ENCODE peak calls at places on chromosomes 1 and 21, in four cellular contexts. R, O, D and W are unnamed samples.

GRCh38 chr1:43933386-43934278 is at the start of gene ARTN:
- DNase-seq in R (no peak), O (peak), D (no peak), W (no peak)

GRCh38 chr1:33612877-33613487 is 140.5 kb downstream of the ZSCAN20 start:
- DNase-seq in R (no peak), O (no peak), D (peak), W (peak)

GRCh38 chr1:77642196-77642595 is 40.3 kb downstream of the ZZZ3 start:
- DNase-seq in R (no peak), O (no peak), D (no peak), W (no peak)

GRCh38 chr1:215181518-215181917 is 99.0 kb downstream of the KCNK2 start:
- DNase-seq in R (no peak), O (no peak), D (no peak), W (no peak)

GRCh38 chr21:36073181-36073580 is 3.4 kb downstream of the CBR1 start:
- DNase-seq in R (no peak), O (no peak), D (no peak), W (no peak)

GRCh38 chr1:93692983-93693591 is 11.4 kb upstream of the BCAR3 start:
- DNase-seq in R (peak), O (no peak), D (no peak), W (no peak)

GRCh38 chr1:206012086-206012859 is 9.1 kb upstream of the RAB7B start:
- DNase-seq in R (peak), O (no peak), D (no peak), W (no peak)

GRCh38 chr1:27403065-27403726 is 10.8 kb downstream of the GPR3 start:
- DNase-seq in R (no peak), O (no peak), D (no peak), W (no peak)

GRCh38 chr1:237411621-237412020 is 369.6 kb downstream of the RYR2 start:
- DNase-seq in R (no peak), O (no peak), D (no peak), W (peak)

GRCh38 chr1:209756608-209757445 is 974 bp downstream of the TRAF3IP3 start:
- DNase-seq in R (no peak), O (no peak), D (no peak), W (no peak)

GRCh38 chr1:161379071-161379470 is 11.4 kb upstream of the CFAP126 start:
- DNase-seq in R (no peak), O (no peak), D (no peak), W (no peak)

GRCh38 chr1:153961421-153961820 is 1.9 kb downstream of the SLC39A1 start:
- DNase-seq in R (no peak), O (no peak), D (no peak), W (no peak)

GRCh38 chr1:243246916-243247315 is 8.2 kb downstream of the CEP170 start:
- DNase-seq in R (no peak), O (no peak), D (no peak), W (no peak)

GRCh38 chr1:67479146-67479891 is 49.1 kb upstream of the SERBP1 start:
- DNase-seq in R (no peak), O (peak), D (peak), W (no peak)

GRCh38 chr1:42692461-42692860 is 10.2 kb downstream of the YBX1 start:
- DNase-seq in R (no peak), O (no peak), D (no peak), W (no peak)

GRCh38 chr1:108560430-108561144 is 687 bp downstream of the EEIG2 start:
- DNase-seq in R (peak), O (peak), D (peak), W (peak)

GRCh38 chr1:9244501-9245229 is 10.1 kb downstream of the H6PD start:
- DNase-seq in R (no peak), O (peak), D (no peak), W (no peak)

GRCh38 chr1:164602480-164603093 is 43.6 kb downstream of the PBX1 start:
- DNase-seq in R (no peak), O (no peak), D (peak), W (peak)

GRCh38 chr1:23562138-23562819 is 3.0 kb upstream of the ID3 start:
- DNase-seq in R (peak), O (peak), D (peak), W (peak)

GRCh38 chr1:230825061-230825803 is 43.1 kb downstream of the C1orf198 start:
- DNase-seq in R (no peak), O (no peak), D (peak), W (peak)

GRCh38 chr1:154735061-154735800 is 127.2 kb upstream of the ADAR start:
- DNase-seq in R (no peak), O (no peak), D (no peak), W (no peak)

GRCh38 chr1:233245191-233245765 is 50.2 kb downstream of the PCNX2 start:
- DNase-seq in R (no peak), O (no peak), D (no peak), W (no peak)

GRCh38 chr1:154419620-154420020 is 14.5 kb downstream of the IL6R start:
- DNase-seq in R (no peak), O (peak), D (no peak), W (peak)

GRCh38 chr1:230849451-230850194 is 18.7 kb downstream of the C1orf198 start:
- DNase-seq in R (no peak), O (no peak), D (peak), W (peak)

GRCh38 chr1:18798533-18799445 is 60.7 kb downstream of the TAS1R2 start:
- DNase-seq in R (no peak), O (no peak), D (no peak), W (no peak)

GRCh38 chr1:51842255-51842654 is 36.3 kb downstream of the NRDC start:
- DNase-seq in R (no peak), O (no peak), D (no peak), W (no peak)

GRCh38 chr1:32128479-32128878 is 20.6 kb downstream of the KPNA6 start:
- DNase-seq in R (no peak), O (no peak), D (no peak), W (no peak)

GRCh38 chr1:165397945-165398344 is 41.4 kb upstream of the LMX1A start:
- DNase-seq in R (no peak), O (no peak), D (no peak), W (no peak)

GRCh38 chr21:38729745-38730401 is 75.9 kb upstream of the ETS2 start:
- DNase-seq in R (no peak), O (no peak), D (no peak), W (no peak)

GRCh38 chr1:207336559-207337467 is 15.3 kb downstream of the CD55 start:
- DNase-seq in R (peak), O (no peak), D (no peak), W (no peak)